ENCODE peak calls at places on chromosome 1, in nine cellular contexts. B is dorsolateral prefrontal cortex, R is right lobe of liver, T is left lung, V is brain microvascular endothelial cell, A is heart left ventricle, P is colonic mucosa, O is pancreas, C is HL-60. G is an unnamed sample.

GRCh38 chr1:49995734-49996133 is 28.0 kb downstream of the AGBL4 start:
- DNase-seq in R (no peak), A (no peak), C (no peak), P (no peak), O (no peak), B (no peak), T (no peak), V (no peak), G (no peak)

GRCh38 chr1:85219853-85220610 is 19.2 kb upstream of the SYDE2 start:
- DNase-seq in O (no peak), T (no peak), V (no peak), A (no peak), B (no peak), R (no peak), C (no peak), P (no peak), G (no peak)

GRCh38 chr1:109478806-109479205 is 4.9 kb upstream of the ATXN7L2 start:
- DNase-seq in A (peak), P (peak), T (no peak), C (peak), V (no peak), B (no peak), R (no peak), O (no peak), G (peak)

GRCh38 chr1:87513270-87513669 is 184.6 kb downstream of the LMO4 start:
- DNase-seq in P (no peak), T (no peak), O (no peak), A (no peak), V (no peak), R (no peak), C (no peak), B (no peak), G (no peak)

GRCh38 chr1:114660250-114660649 is 9.6 kb downstream of the DENND2C start:
- DNase-seq in B (no peak), C (no peak), A (no peak), T (no peak), P (no peak), R (no peak), V (no peak), O (no peak), G (no peak)

GRCh38 chr1:212652609-212653008 is 44.0 kb downstream of the ATF3 start:
- DNase-seq in R (no peak), O (no peak), A (no peak), T (no peak), B (no peak), P (no peak), V (no peak), C (no peak), G (no peak)

GRCh38 chr1:53982034-53982761 is 35.8 kb downstream of the LDLRAD1 start:
- DNase-seq in T (peak), P (peak), V (peak), B (no peak), C (peak), R (peak), A (no peak), O (no peak), G (peak)

GRCh38 chr1:58968360-58968952 is 184.6 kb upstream of the JUN start:
- DNase-seq in V (no peak), P (peak), R (peak), B (no peak), A (peak), O (peak), C (no peak), T (no peak), G (peak)

GRCh38 chr1:202207292-202207691 is 13.7 kb downstream of the LGR6 start:
- DNase-seq in B (no peak), O (no peak), A (no peak), R (no peak), C (no peak), V (peak), P (no peak), T (no peak), G (peak)

GRCh38 chr1:118983558-118984021 is 4.6 kb downstream of the TBX15 start:
- DNase-seq in V (peak), C (no peak), A (no peak), O (peak), R (no peak), T (no peak), B (no peak), P (no peak), G (no peak)
- H3K4me3 ChIP-seq in V (peak), C (no peak), A (no peak), O (no peak), R (no peak), T (no peak), B (peak), P (no peak), G (no peak)

DNA sequence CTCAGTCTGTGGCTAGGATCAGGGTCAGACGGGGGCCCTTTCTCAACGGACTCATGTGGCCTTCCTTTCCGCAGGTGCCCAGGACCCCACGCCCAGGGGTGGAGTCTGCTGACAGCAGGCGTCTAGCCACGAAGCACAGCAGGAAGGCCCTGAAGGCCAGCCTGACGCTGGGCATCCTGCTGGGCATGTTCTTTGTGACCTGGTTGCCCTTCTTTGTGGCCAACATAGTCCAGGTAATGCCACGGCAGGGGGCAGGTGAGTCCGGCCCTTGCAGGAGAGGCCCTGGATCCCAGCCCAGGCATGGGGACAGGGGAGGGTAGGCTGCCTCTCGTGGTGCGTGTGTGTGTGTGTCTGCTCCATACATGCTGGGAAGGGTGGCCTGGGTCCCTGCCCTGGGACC is 13.8 kb downstream of the HTR6 start:
- DNase-seq in O (no peak), A (no peak), R (no peak), T (no peak), P (no peak), V (no peak), B (no peak), C (no peak), G (no peak)
- H3K27ac ChIP-seq in O (no peak), A (no peak), R (no peak), T (no peak), P (no peak), V (no peak), B (no peak), C (no peak), G (no peak)

DNA sequence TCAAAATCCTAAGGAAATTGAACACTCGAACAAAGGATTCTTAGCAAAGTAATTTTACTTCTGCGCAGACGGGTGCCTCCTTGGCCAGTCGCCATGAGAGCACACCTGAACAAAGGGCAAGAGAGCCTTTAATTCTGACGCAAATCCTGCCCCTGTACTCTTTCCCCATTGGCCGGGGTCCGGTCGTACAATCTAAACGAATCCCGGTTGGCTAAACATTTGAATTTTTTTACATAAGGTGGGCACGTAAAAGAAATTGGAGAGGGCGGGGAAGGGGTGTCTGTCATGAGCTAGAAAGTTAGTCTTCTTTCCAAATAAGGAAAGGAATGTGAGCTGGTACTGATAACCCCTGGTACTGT is 8.2 kb upstream of the IL22RA1 start:
- DNase-seq in V (no peak), C (no peak), B (no peak), R (peak), A (no peak), T (no peak), O (peak), P (peak), G (peak)
- H3K4me3 ChIP-seq in V (no peak), C (no peak), B (no peak), R (no peak), A (no peak), T (no peak), O (peak), P (no peak), G (peak)

GRCh38 chr1:151158751-151159251 is 2.4 kb downstream of the TNFAIP8L2 start:
- DNase-seq in V (no peak), O (peak), C (no peak), T (peak), B (no peak), P (no peak), R (no peak), A (no peak), G (no peak)
- H3K27ac ChIP-seq in V (no peak), O (no peak), C (peak), T (no peak), B (no peak), P (peak), R (no peak), A (no peak), G (no peak)

G was measured in hepatocyte.